ENCODE peak calls at places on chromosomes 12 and 14, in four cellular contexts. G is AG09309, J is astrocyte of the spinal cord, K is pancreas. F is an unnamed sample.

GRCh38 chr12:34396006-34396860 is 373.9 kb downstream of the ALG10 start:
- DNase-seq in G (no peak), J (no peak), K (no peak), F (no peak)

GRCh38 chr14:102140027-102140749 is 491 bp downstream of the WDR20 start:
- DNase-seq in G (no peak), J (peak), K (peak), F (no peak)

GRCh38 chr12:108198043-108198442 is 69.0 kb downstream of the WSCD2 start:
- DNase-seq in G (no peak), J (no peak), K (no peak), F (no peak)

GRCh38 chr14:45145214-45145613 is 9.5 kb downstream of the FANCM start:
- DNase-seq in G (no peak), J (no peak), K (no peak), F (no peak)

GRCh38 chr12:120119395-120119973 is 2.9 kb upstream of the RAB35 start:
- DNase-seq in G (no peak), J (peak), K (no peak), F (no peak)

GRCh38 chr14:81927069-81927468 is 393.4 kb upstream of the SEL1L start:
- DNase-seq in G (no peak), J (no peak), K (no peak), F (no peak)

GRCh38 chr14:106556665-106557289 is 1030.4 kb downstream of the TMEM121 start:
- DNase-seq in G (no peak), J (no peak), K (peak), F (no peak)

GRCh38 chr12:57135939-57136338 is 7.7 kb downstream of the LRP1 start:
- DNase-seq in G (no peak), J (peak), K (no peak), F (no peak)

GRCh38 chr12:10562306-10562933 is 51.0 kb downstream of the MAGOHB start:
- DNase-seq in G (peak), J (peak), K (no peak), F (peak)

GRCh38 chr12:131387281-131388163 is 323.4 kb upstream of the SFSWAP start:
- DNase-seq in G (no peak), J (no peak), K (no peak), F (no peak)

GRCh38 chr14:80475074-80475473 is 263.8 kb upstream of the DIO2 start:
- DNase-seq in G (peak), J (peak), K (no peak), F (no peak)

GRCh38 chr12:117045998-117046374 is 53.2 kb downstream of the TESC start:
- DNase-seq in G (no peak), J (no peak), K (no peak), F (no peak)

GRCh38 chr12:120162763-120163162 is 31.8 kb downstream of the GCN1 start:
- DNase-seq in G (no peak), J (no peak), K (no peak), F (no peak)

GRCh38 chr12:117009759-117010158 is 89.5 kb downstream of the TESC start:
- DNase-seq in G (no peak), J (no peak), K (no peak), F (no peak)

GRCh38 chr12:57621497-57622292 is 10.5 kb downstream of the ARHGEF25 start:
- DNase-seq in G (no peak), J (no peak), K (peak), F (no peak)

GRCh38 chr12:67080637-67081036 is 188.5 kb upstream of the CAND1 start:
- DNase-seq in G (no peak), J (no peak), K (no peak), F (no peak)

DNA sequence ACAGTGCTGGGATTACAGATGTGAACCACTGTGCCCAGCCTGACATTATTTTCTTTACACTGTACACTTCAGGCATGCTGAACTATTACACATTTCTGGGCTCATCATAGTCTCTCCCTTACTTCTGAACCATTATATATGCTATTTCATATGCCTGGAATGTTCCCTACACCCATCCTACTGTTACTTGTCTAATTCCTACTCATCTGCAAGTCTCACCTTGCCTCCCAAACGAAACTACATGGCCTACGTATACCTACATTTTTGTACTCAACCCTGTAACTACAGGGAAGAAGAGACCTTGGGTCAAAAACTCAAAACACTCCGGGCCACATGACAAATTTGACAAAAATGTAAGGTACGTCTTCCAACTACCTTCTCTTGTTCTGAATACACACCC is 9.5 kb upstream of the EEA1 start:
- DNase-seq in G (no peak), J (no peak), K (no peak), F (no peak)
- H3K4me3 ChIP-seq in G (no peak), J (no peak), K (no peak), F (no peak)

GRCh38 chr12:8770499-8770898 is 51.9 kb upstream of the A2ML1 start:
- DNase-seq in G (no peak), J (no peak), K (no peak), F (no peak)

GRCh38 chr12:8773456-8773855 is 49.0 kb upstream of the A2ML1 start:
- DNase-seq in G (no peak), J (no peak), K (no peak), F (no peak)

DNA sequence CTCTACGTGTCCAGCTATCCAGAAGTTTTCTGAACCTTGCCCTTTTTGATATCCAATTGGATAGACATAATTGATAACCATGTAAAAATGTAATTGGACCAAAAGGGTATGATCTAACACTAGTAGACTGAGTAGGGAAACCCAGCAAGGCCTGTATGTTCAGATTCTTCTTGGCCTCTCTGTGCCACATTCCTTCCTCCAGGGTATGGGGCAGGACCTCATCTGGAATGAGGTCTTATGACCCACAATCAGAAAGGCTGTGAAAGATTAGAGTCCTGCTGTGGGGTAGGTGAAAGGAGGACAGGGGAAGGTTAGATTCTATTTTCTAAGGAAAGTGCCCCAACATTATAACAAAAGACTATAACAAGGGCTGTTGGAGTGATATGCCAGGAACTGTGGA is 51.3 kb upstream of the A2ML1 start:
- DNase-seq in G (no peak), J (no peak), K (no peak), F (no peak)
- TF ChIP-seq CTCF in G (no peak), J (peak), K (no peak), F (peak)

GRCh38 chr14:70823281-70823680 is 14.0 kb upstream of the MAP3K9 start:
- DNase-seq in G (no peak), J (no peak), K (no peak), F (no peak)
- H3K4me3 ChIP-seq in G (no peak), J (no peak), K (no peak), F (no peak)

DNA sequence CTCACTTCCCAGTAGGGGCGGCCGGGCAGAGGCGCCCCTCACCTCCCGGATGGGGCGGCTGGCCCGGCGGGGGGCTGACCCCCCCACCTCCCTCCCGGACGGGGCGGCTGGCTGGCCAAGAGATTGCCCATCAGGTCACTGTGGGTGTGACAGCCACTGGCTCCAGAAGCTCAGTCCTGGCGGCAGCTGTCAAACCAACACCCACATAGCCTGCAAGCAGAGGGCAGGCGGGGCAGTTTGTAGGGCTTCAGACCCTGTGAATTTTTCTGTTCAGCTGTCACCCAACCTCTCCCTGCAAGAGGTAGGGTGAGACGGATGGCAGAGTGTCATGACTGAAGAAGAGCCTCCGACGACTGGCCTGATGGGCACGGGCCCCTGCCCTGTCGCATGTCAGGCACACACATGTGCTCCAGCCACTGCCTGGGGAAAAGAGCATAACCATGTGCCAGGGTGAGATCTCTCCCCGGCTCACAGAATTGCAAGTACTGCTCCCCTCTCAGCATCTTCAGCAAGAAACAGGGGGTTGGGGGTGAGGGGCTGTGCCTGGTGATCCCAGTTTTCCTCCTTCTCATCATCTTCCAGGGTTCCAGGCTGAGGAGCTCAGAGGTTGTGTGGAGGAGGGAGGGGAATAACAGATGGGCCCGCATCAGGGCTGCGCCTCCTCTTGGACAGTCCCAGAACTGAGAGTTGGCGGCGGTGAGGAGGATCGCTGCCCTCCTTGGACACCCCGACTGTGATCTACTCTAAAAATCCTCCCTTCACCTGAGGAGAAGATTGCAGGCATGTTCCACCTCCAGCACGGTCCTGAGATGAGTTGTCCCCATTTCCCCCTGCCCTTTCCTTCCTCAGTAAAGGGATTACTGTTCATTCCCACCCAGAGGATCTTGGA is 11.2 kb upstream of the PRPH start:
- DNase-seq in G (no peak), J (no peak), K (no peak), F (no peak)
- TF ChIP-seq CTCF in G (no peak), J (peak), K (no peak), F (no peak)

GRCh38 chr14:95535226-95536021 is 574 bp downstream of the GLRX5 start:
- DNase-seq in G (no peak), J (no peak), K (peak), F (no peak)

GRCh38 chr14:95540236-95540635 is 5.4 kb downstream of the GLRX5 start:
- DNase-seq in G (no peak), J (no peak), K (no peak), F (no peak)

GRCh38 chr14:95536036-95536577 is 1.3 kb downstream of the GLRX5 start:
- DNase-seq in G (no peak), J (no peak), K (no peak), F (no peak)

GRCh38 chr14:95538801-95539509 is 4.1 kb downstream of the GLRX5 start:
- DNase-seq in G (no peak), J (no peak), K (no peak), F (no peak)

GRCh38 chr14:95537298-95538089 is 2.6 kb downstream of the GLRX5 start:
- DNase-seq in G (no peak), J (no peak), K (no peak), F (no peak)
- H3K4me3 ChIP-seq in G (no peak), J (no peak), K (no peak), F (no peak)

GRCh38 chr14:77055981-77056380 is 27.5 kb upstream of the IRF2BPL start:
- DNase-seq in G (no peak), J (no peak), K (no peak), F (no peak)

GRCh38 chr14:77051101-77051500 is 22.6 kb upstream of the IRF2BPL start:
- DNase-seq in G (no peak), J (no peak), K (no peak), F (no peak)

GRCh38 chr14:77058082-77058481 is 29.6 kb upstream of the IRF2BPL start:
- DNase-seq in G (no peak), J (no peak), K (no peak), F (no peak)

GRCh38 chr14:77052281-77053044 is 24.0 kb upstream of the IRF2BPL start:
- DNase-seq in G (no peak), J (no peak), K (no peak), F (no peak)

DNA sequence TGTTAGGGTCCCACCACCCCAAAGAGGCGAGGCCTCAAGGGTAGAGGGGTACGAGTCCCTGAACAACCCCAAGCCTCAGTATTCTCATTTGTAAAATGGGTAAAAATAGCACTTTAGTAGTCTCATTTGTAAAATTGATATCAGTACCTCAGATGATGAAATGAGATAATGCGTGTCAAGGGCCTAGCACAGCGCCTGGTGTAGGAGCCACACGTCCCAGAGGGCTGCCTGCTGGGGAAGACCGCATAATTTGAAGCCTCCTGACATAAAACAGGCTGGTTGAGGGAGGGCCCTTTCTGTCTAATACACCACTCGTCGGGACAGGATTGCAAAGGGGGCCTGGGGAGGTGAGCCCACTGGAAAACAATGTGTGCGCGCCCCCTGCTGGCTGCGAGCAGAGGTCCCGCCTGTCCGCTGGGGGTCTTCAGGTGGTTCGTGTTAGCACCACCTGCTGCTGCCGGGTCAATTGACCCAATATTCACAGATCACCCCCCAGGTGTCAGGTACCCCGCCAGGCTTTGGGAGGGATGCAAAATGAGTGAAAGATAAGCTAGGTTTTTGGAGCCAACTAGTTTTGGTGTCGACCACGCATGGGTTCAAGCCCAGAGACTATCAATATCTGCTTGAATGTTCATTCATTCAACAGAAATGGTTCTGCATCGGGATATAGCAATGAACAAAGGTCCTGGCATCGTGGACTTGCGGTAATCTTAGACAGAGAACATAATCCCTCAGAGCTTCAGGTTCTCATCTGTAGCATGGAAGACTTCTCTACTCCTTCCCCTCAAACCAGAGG is 24.7 kb upstream of the IRF2BPL start:
- DNase-seq in G (no peak), J (peak), K (peak), F (no peak)
- TF ChIP-seq CTCF in G (peak), J (peak), K (peak), F (peak)

GRCh38 chr14:71933026-71933587 is 878 bp downstream of the RGS6 start:
- DNase-seq in G (no peak), J (no peak), K (no peak), F (no peak)
- H3K4me3 ChIP-seq in G (no peak), J (no peak), K (no peak), F (no peak)

DNA sequence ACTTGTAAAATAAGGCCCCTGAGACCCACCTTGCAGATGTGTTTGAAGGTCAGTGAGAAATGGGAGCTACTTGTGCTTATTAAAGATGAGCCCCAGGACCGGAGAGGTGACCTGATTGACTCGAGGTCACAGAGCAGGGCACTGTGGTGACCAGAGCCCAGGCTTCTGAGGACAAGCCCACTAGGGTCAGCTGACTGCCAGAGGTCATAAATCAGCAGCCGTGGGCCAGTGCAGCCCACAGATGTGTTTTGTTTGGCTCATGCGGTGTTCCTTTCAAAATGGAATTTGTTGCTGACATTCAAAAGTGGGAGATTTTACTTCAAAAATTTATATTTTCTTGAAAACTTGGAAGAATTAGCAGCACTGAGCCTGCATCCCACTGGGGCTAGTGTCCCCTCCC is 24.5 kb downstream of the JDP2 start:
- DNase-seq in G (no peak), J (peak), K (no peak), F (no peak)
- TF ChIP-seq CTCF in G (no peak), J (no peak), K (no peak), F (no peak)

DNA sequence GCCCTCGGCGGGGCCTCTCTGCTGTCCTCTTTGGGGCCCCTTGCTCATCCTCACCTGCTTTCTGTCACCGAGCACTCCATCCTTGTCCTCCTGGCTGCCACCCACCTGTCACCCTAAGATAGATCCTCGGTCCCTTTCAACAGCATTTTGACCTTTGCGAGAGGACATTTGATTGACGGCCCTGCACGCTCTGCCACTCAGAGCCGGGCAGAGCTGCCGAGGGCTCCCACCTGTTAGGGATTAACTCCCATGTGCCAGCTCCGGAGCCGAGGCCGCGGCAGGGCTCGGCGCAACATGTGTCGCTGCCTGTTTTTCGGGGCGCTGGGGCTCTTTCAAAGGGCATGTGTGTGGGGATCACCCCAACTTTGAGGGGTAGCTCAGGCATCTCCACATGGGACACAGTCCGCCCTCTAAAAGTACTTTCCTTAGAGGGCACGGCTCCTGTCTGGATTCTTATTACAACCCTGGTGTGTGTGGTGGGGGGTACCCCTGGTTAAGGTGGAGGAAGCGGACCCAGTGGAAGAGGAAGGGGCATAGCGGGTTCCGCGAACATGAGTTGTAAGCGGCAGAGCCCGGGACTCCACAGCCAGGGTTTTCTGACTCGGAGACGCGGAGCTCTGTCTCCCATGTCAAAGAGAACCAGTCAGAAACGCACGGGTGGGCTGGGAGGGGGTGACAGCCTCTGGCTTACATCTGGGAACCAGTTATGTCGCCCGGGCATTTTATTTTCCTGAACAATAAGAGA is 800 bp upstream of the MEG3 start:
- DNase-seq in G (no peak), J (no peak), K (no peak), F (no peak)
- H3K4me3 ChIP-seq in G (peak), J (peak), K (no peak), F (peak)

F was measured in astrocyte of the cerebellum.